ENCODE peak calls at places on chromosome 15, in nine cellular contexts. U is activated T-helper 1 cell treated with Interleukin-2 at 50 U/mL for 16 hours, T is IMR-90, P is COR-L47, H is NCI-H2171, W is HS-5, X is HTR-8/SVneo, G is aorta, F is ELR. K is an unnamed sample.

GRCh38 chr15:39466428-39466827 is 114.5 kb upstream of the THBS1 start:
- DNase-seq in F (no peak), H (no peak), U (no peak), T (peak), X (no peak), W (peak), G (peak), P (no peak), K (no peak)

GRCh38 chr15:55917881-55918296 is 75.5 kb downstream of the NEDD4 start:
- DNase-seq in U (no peak), T (peak), G (no peak), H (peak), X (peak), P (peak), W (peak), F (peak), K (peak)

GRCh38 chr15:89814112-89814742 is 425 bp downstream of the ANPEP start:
- DNase-seq in W (no peak), T (no peak), G (peak), P (no peak), U (no peak), F (peak), X (no peak), H (no peak), K (no peak)

GRCh38 chr15:77606142-77607034 is 26.3 kb downstream of the LINGO1 start:
- DNase-seq in U (no peak), F (no peak), H (peak), T (peak), X (no peak), P (no peak), W (no peak), G (no peak), K (no peak)

GRCh38 chr15:57382222-57382621 is 5.9 kb downstream of the CGNL1 start:
- DNase-seq in H (no peak), G (no peak), T (no peak), W (no peak), F (no peak), X (no peak), U (no peak), P (no peak), K (no peak)

GRCh38 chr15:91782221-91782620 is 71.3 kb upstream of the SLCO3A1 start:
- DNase-seq in H (no peak), W (no peak), U (no peak), G (no peak), P (peak), T (no peak), X (no peak), F (no peak), K (peak)

GRCh38 chr15:85667491-85668424 is 127.0 kb downstream of the KLHL25 start:
- DNase-seq in X (peak), F (peak), U (peak), G (peak), H (no peak), T (peak), P (no peak), W (peak), K (no peak)

GRCh38 chr15:74593122-74593521 is 22.5 kb upstream of the CLK3 start:
- DNase-seq in H (no peak), U (no peak), T (no peak), G (no peak), X (no peak), W (no peak), P (no peak), F (no peak), K (no peak)

GRCh38 chr15:59966262-59966661 is 37.8 kb upstream of the FOXB1 start:
- DNase-seq in W (no peak), H (no peak), X (no peak), T (no peak), F (no peak), P (no peak), U (no peak), G (no peak), K (no peak)

GRCh38 chr15:26179906-26180305 is 316.8 kb upstream of the ATP10A start:
- DNase-seq in P (peak), U (no peak), F (no peak), T (no peak), H (peak), W (no peak), G (no peak), X (no peak), K (peak)

GRCh38 chr15:37102315-37103021 is 2.1 kb upstream of the MEIS2 start:
- DNase-seq in P (peak), W (no peak), T (peak), X (no peak), G (no peak), H (no peak), U (no peak), F (peak), K (peak)